ENCODE peak calls at places on chromosomes 11 and 22, in six cellular contexts. One of them, this sample, is unnamed.

GRCh38 chr11:12723410-12724297 is 49.4 kb downstream of the TEAD1 start:
- DNase-seq in mucosa of descending colon: no peak
- DNase-seq in ACHN: peak
- DNase-seq in osteocyte: no peak
- DNase-seq in DMS153: peak
- DNase-seq in fibroblast of the aortic adventitia: peak
- DNase-seq in this sample: no peak

GRCh38 chr11:60699282-60699681 is at the start of gene MS4A8:
- DNase-seq in osteocyte: no peak
- DNase-seq in DMS153: peak
- DNase-seq in fibroblast of the aortic adventitia: no peak
- DNase-seq in ACHN: no peak
- DNase-seq in mucosa of descending colon: no peak
- DNase-seq in this sample: no peak

GRCh38 chr11:13698147-13698546 is 29.7 kb downstream of the FAR1 start:
- DNase-seq in ACHN: no peak
- DNase-seq in mucosa of descending colon: no peak
- DNase-seq in DMS153: no peak
- DNase-seq in osteocyte: no peak
- DNase-seq in fibroblast of the aortic adventitia: no peak
- DNase-seq in this sample: no peak

GRCh38 chr11:34784318-34784841 is 131.8 kb downstream of the APIP start:
- DNase-seq in ACHN: no peak
- DNase-seq in mucosa of descending colon: no peak
- DNase-seq in fibroblast of the aortic adventitia: no peak
- DNase-seq in osteocyte: no peak
- DNase-seq in DMS153: no peak
- DNase-seq in this sample: peak

GRCh38 chr11:10412266-10412665 is 42.8 kb upstream of the AMPD3 start:
- DNase-seq in osteocyte: no peak
- DNase-seq in fibroblast of the aortic adventitia: no peak
- DNase-seq in ACHN: no peak
- DNase-seq in mucosa of descending colon: no peak
- DNase-seq in DMS153: no peak
- DNase-seq in this sample: no peak

GRCh38 chr11:57315491-57315890 is 9.3 kb downstream of the TNKS1BP1 start:
- DNase-seq in ACHN: no peak
- DNase-seq in osteocyte: no peak
- DNase-seq in DMS153: no peak
- DNase-seq in mucosa of descending colon: no peak
- DNase-seq in fibroblast of the aortic adventitia: no peak
- DNase-seq in this sample: no peak

GRCh38 chr11:70229737-70230136 is 26.6 kb downstream of the FADD start:
- DNase-seq in osteocyte: no peak
- DNase-seq in DMS153: no peak
- DNase-seq in ACHN: no peak
- DNase-seq in mucosa of descending colon: no peak
- DNase-seq in fibroblast of the aortic adventitia: no peak
- DNase-seq in this sample: no peak

GRCh38 chr11:125165664-125166346 is 1.3 kb downstream of the PKNOX2 start:
- DNase-seq in DMS153: no peak
- DNase-seq in fibroblast of the aortic adventitia: peak
- DNase-seq in ACHN: no peak
- DNase-seq in osteocyte: no peak
- DNase-seq in mucosa of descending colon: no peak
- DNase-seq in this sample: no peak

GRCh38 chr22:36528336-36528735 is 630 bp downstream of the EIF3D start:
- DNase-seq in fibroblast of the aortic adventitia: no peak
- DNase-seq in DMS153: no peak
- DNase-seq in mucosa of descending colon: no peak
- DNase-seq in osteocyte: no peak
- DNase-seq in ACHN: no peak
- DNase-seq in this sample: no peak

GRCh38 chr11:88301478-88302140 is 35.9 kb downstream of the CTSC start:
- DNase-seq in osteocyte: no peak
- DNase-seq in mucosa of descending colon: no peak
- DNase-seq in ACHN: no peak
- DNase-seq in fibroblast of the aortic adventitia: peak
- DNase-seq in DMS153: no peak
- DNase-seq in this sample: no peak

GRCh38 chr11:31641477-31642062 is 132.0 kb downstream of the ELP4 start:
- DNase-seq in ACHN: peak
- DNase-seq in mucosa of descending colon: no peak
- DNase-seq in DMS153: no peak
- DNase-seq in osteocyte: no peak
- DNase-seq in fibroblast of the aortic adventitia: peak
- DNase-seq in this sample: peak

GRCh38 chr11:12397953-12398352 is 20.6 kb downstream of the PARVA start:
- DNase-seq in mucosa of descending colon: peak
- DNase-seq in ACHN: peak
- DNase-seq in osteocyte: no peak
- DNase-seq in DMS153: no peak
- DNase-seq in fibroblast of the aortic adventitia: peak
- DNase-seq in this sample: no peak

GRCh38 chr11:28169816-28170215 is 61.6 kb downstream of the METTL15 start:
- DNase-seq in osteocyte: no peak
- DNase-seq in fibroblast of the aortic adventitia: peak
- DNase-seq in ACHN: no peak
- DNase-seq in DMS153: no peak
- DNase-seq in mucosa of descending colon: no peak
- DNase-seq in this sample: no peak

GRCh38 chr22:37270928-37271650 is 11.2 kb upstream of the CYTH4 start:
- DNase-seq in mucosa of descending colon: no peak
- DNase-seq in DMS153: no peak
- DNase-seq in osteocyte: no peak
- DNase-seq in fibroblast of the aortic adventitia: peak
- DNase-seq in ACHN: no peak
- DNase-seq in this sample: no peak

GRCh38 chr22:47328550-47329243 is 566.2 kb downstream of the TBC1D22A start:
- DNase-seq in fibroblast of the aortic adventitia: peak
- DNase-seq in osteocyte: peak
- DNase-seq in ACHN: no peak
- DNase-seq in mucosa of descending colon: no peak
- DNase-seq in DMS153: no peak
- DNase-seq in this sample: no peak

GRCh38 chr22:23772315-23773246 is at the start of gene MMP11:
- DNase-seq in fibroblast of the aortic adventitia: peak
- DNase-seq in DMS153: no peak
- DNase-seq in ACHN: peak
- DNase-seq in mucosa of descending colon: peak
- DNase-seq in osteocyte: no peak
- DNase-seq in this sample: peak

GRCh38 chr11:10502065-10502680 is 38.8 kb downstream of the RNF141 start:
- DNase-seq in osteocyte: peak
- DNase-seq in ACHN: no peak
- DNase-seq in mucosa of descending colon: no peak
- DNase-seq in fibroblast of the aortic adventitia: no peak
- DNase-seq in DMS153: no peak
- DNase-seq in this sample: no peak

GRCh38 chr11:93198221-93198650 is 445 bp upstream of the SLC36A4 start:
- DNase-seq in mucosa of descending colon: no peak
- DNase-seq in fibroblast of the aortic adventitia: peak
- DNase-seq in DMS153: no peak
- DNase-seq in osteocyte: no peak
- DNase-seq in ACHN: peak
- DNase-seq in this sample: no peak

GRCh38 chr22:25970348-25970995 is 198.8 kb upstream of the SEZ6L start:
- DNase-seq in DMS153: peak
- DNase-seq in mucosa of descending colon: no peak
- DNase-seq in ACHN: no peak
- DNase-seq in fibroblast of the aortic adventitia: no peak
- DNase-seq in osteocyte: no peak
- DNase-seq in this sample: no peak

GRCh38 chr22:17845340-17845739 is 71.1 kb upstream of the BID start:
- DNase-seq in osteocyte: no peak
- DNase-seq in DMS153: no peak
- DNase-seq in fibroblast of the aortic adventitia: no peak
- DNase-seq in ACHN: no peak
- DNase-seq in mucosa of descending colon: no peak
- DNase-seq in this sample: no peak

GRCh38 chr11:46942172-46942571 is 5.6 kb downstream of the CSTPP1 start:
- DNase-seq in ACHN: no peak
- DNase-seq in DMS153: no peak
- DNase-seq in fibroblast of the aortic adventitia: no peak
- DNase-seq in mucosa of descending colon: peak
- DNase-seq in osteocyte: no peak
- DNase-seq in this sample: no peak

GRCh38 chr11:65288706-65289536 is 25.7 kb upstream of the CDC42EP2 start:
- DNase-seq in ACHN: no peak
- DNase-seq in osteocyte: no peak
- DNase-seq in DMS153: no peak
- DNase-seq in mucosa of descending colon: no peak
- DNase-seq in fibroblast of the aortic adventitia: no peak
- DNase-seq in this sample: no peak

This sample was measured in HuH-7.